ENCODE peak calls at places on chromosomes 2 and 18, in eight cellular contexts. O is HL-60; N is uterus; D is right cardiac atrium; M is fibroblast of lung; W is psoas muscle; Z is CD8-positive, alpha-beta T cell; V is cardiac muscle cell. G is an unnamed sample.

GRCh38 chr18:50749945-50750344 is 69.9 kb downstream of the MRO start:
- DNase-seq in O (no peak), N (no peak), D (no peak), M (no peak), W (no peak), Z (no peak), V (no peak), G (no peak)

GRCh38 chr2:2083113-2083757 is 247.8 kb downstream of the MYT1L start:
- DNase-seq in O (no peak), N (no peak), D (no peak), M (no peak), W (no peak), Z (no peak), V (no peak), G (no peak)

GRCh38 chr2:152542995-152543481 is 174.2 kb downstream of the PRPF40A start:
- DNase-seq in O (no peak), N (peak), D (no peak), M (peak), W (no peak), Z (no peak), V (no peak), G (peak)

GRCh38 chr2:59276033-59276432 is 1034.9 kb upstream of the FANCL start:
- DNase-seq in O (no peak), N (no peak), D (no peak), M (no peak), W (no peak), Z (no peak), V (no peak), G (no peak)

GRCh38 chr2:105576440-105577241 is 168.1 kb upstream of the NCK2 start:
- DNase-seq in O (peak), N (no peak), D (peak), M (peak), W (no peak), Z (no peak), V (peak), G (no peak)

GRCh38 chr2:99255491-99256318 is at the start of gene LYG2:
- DNase-seq in O (peak), N (no peak), D (no peak), M (no peak), W (no peak), Z (no peak), V (no peak), G (no peak)

GRCh38 chr2:24489942-24490673 is 946 bp upstream of the NCOA1 start:
- DNase-seq in O (no peak), N (peak), D (peak), M (peak), W (no peak), Z (no peak), V (peak), G (no peak)

GRCh38 chr2:144510206-144510991 is 9.5 kb downstream of the ZEB2 start:
- DNase-seq in O (no peak), N (no peak), D (peak), M (peak), W (no peak), Z (peak), V (peak), G (peak)

GRCh38 chr2:166494140-166494544 is at the start of gene SCN7A:
- DNase-seq in O (no peak), N (peak), D (peak), M (peak), W (peak), Z (no peak), V (peak), G (no peak)

GRCh38 chr2:191265311-191266170 is 20.3 kb downstream of the MYO1B start:
- DNase-seq in O (no peak), N (peak), D (peak), M (peak), W (no peak), Z (no peak), V (no peak), G (no peak)

GRCh38 chr2:23133196-23133595 is 251.8 kb upstream of the KLHL29 start:
- DNase-seq in O (no peak), N (no peak), D (no peak), M (no peak), W (no peak), Z (no peak), V (no peak), G (no peak)

GRCh38 chr2:39780825-39781600 is 2.0 kb upstream of the THUMPD2 start:
- DNase-seq in O (peak), N (peak), D (peak), M (no peak), W (no peak), Z (no peak), V (no peak), G (no peak)

GRCh38 chr2:59585657-59586056 is 967.8 kb downstream of the BCL11A start:
- DNase-seq in O (no peak), N (no peak), D (no peak), M (no peak), W (no peak), Z (no peak), V (peak), G (no peak)

GRCh38 chr2:241741016-241741415 is 6.6 kb downstream of the D2HGDH start:
- DNase-seq in O (peak), N (no peak), D (peak), M (no peak), W (no peak), Z (peak), V (no peak), G (no peak)

GRCh38 chr2:49490710-49491109 is 336.4 kb upstream of the FSHR start:
- DNase-seq in O (peak), N (no peak), D (peak), M (no peak), W (no peak), Z (no peak), V (peak), G (no peak)

GRCh38 chr2:190535586-190535985 is 1.1 kb upstream of the NEMP2 start:
- DNase-seq in O (no peak), N (no peak), D (no peak), M (no peak), W (no peak), Z (no peak), V (no peak), G (no peak)

GRCh38 chr2:109448946-109449788 is 164.6 kb downstream of the SEPTIN10 start:
- DNase-seq in O (peak), N (no peak), D (peak), M (no peak), W (peak), Z (no peak), V (no peak), G (no peak)

GRCh38 chr2:209614630-209615369 is 156.8 kb upstream of the UNC80 start:
- DNase-seq in O (no peak), N (no peak), D (no peak), M (no peak), W (no peak), Z (no peak), V (peak), G (no peak)

GRCh38 chr2:196000551-196000950 is 68.1 kb downstream of the DNAH7 start:
- DNase-seq in O (no peak), N (no peak), D (no peak), M (no peak), W (no peak), Z (no peak), V (no peak), G (no peak)

GRCh38 chr2:148887349-148888002 is 12.4 kb downstream of the KIF5C start:
- DNase-seq in O (no peak), N (no peak), D (no peak), M (no peak), W (no peak), Z (no peak), V (no peak), G (no peak)

GRCh38 chr2:229921101-229921891 is 513 bp downstream of the TRIP12 start:
- DNase-seq in O (peak), N (peak), D (peak), M (peak), W (peak), Z (peak), V (peak), G (peak)

GRCh38 chr2:40317047-40317446 is 134.8 kb downstream of the SLC8A1 start:
- DNase-seq in O (no peak), N (no peak), D (no peak), M (peak), W (no peak), Z (no peak), V (no peak), G (no peak)

GRCh38 chr18:24586662-24587360 is 126.4 kb downstream of the HRH4 start:
- DNase-seq in O (no peak), N (no peak), D (no peak), M (no peak), W (no peak), Z (no peak), V (no peak), G (no peak)

GRCh38 chr2:109466674-109467575 is 146.8 kb downstream of the SEPTIN10 start:
- DNase-seq in O (no peak), N (no peak), D (peak), M (peak), W (no peak), Z (no peak), V (no peak), G (no peak)

GRCh38 chr2:216925632-216926366 is 65.9 kb upstream of the TNP1 start:
- DNase-seq in O (no peak), N (no peak), D (no peak), M (no peak), W (no peak), Z (no peak), V (no peak), G (no peak)

GRCh38 chr2:181131584-181131983 is 151.2 kb downstream of the UBE2E3 start:
- DNase-seq in O (no peak), N (no peak), D (no peak), M (no peak), W (no peak), Z (no peak), V (no peak), G (no peak)

GRCh38 chr2:70089220-70089945 is 2.1 kb downstream of the PCBP1 start:
- DNase-seq in O (peak), N (no peak), D (no peak), M (no peak), W (peak), Z (no peak), V (peak), G (no peak)

GRCh38 chr2:133421516-133422324 is 146.5 kb downstream of the NCKAP5 start:
- DNase-seq in O (no peak), N (no peak), D (no peak), M (peak), W (no peak), Z (no peak), V (peak), G (no peak)

GRCh38 chr2:44189104-44189503 is 20.4 kb downstream of the PPM1B start:
- DNase-seq in O (no peak), N (no peak), D (no peak), M (no peak), W (no peak), Z (no peak), V (no peak), G (no peak)

GRCh38 chr18:58892536-58892935 is 27.9 kb downstream of the ZNF532 start:
- DNase-seq in O (no peak), N (no peak), D (no peak), M (no peak), W (no peak), Z (no peak), V (no peak), G (peak)
- H3K27ac ChIP-seq in O (no peak), N (peak), D (no peak), M (peak), W (peak), Z (no peak), V (no peak), G (peak)

DNA sequence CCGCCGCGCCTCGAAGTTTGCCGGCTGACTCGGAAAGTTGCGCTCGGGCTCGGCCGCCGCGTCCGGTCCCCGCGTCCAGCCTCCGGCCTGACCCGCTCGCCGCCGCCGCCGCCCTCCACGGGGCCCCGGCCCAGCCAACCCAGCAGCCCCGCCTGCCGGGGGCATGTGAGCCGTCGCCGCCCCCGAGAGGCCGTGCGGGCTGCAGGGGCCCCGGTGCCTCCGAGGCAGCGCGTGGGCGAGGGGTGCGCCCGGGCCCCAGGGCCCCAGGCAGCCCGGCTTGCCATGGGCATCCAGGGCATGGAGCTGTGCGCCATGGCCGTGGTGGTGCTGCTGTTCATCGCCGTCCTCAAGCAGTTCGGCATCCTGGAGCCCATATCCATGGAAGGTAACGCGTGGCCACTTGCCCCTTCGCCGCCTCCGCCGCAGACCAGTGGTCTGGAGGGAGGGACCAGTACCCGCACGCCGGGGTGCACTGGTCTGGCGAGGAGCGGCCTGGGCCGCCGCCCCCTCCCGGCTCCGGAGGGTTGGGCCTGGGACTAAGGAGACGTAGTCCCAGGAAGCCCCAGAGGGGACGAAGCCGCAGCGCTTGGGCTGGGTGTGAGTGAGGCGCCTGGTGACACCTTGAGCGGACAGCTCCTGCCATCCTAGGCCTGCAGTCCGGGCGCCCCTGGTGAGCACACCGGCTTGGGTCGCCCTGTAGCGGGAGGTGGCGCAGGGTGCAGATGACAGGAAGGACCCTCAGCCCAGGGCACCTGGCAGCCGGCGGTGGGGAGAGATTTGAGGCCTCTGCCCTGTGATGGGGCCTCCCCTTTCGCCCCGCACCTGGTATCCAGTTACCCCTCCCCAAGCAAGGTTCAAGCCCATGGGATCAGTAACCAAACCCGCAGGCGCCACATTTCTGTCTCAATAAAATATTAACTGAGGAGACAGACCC is 49.9 kb downstream of the KCNIP3 start:
- DNase-seq in O (no peak), N (peak), D (peak), M (peak), W (peak), Z (no peak), V (peak), G (no peak)
- H3K27ac ChIP-seq in O (no peak), N (peak), D (no peak), M (no peak), W (no peak), Z (no peak), V (no peak), G (no peak)

DNA sequence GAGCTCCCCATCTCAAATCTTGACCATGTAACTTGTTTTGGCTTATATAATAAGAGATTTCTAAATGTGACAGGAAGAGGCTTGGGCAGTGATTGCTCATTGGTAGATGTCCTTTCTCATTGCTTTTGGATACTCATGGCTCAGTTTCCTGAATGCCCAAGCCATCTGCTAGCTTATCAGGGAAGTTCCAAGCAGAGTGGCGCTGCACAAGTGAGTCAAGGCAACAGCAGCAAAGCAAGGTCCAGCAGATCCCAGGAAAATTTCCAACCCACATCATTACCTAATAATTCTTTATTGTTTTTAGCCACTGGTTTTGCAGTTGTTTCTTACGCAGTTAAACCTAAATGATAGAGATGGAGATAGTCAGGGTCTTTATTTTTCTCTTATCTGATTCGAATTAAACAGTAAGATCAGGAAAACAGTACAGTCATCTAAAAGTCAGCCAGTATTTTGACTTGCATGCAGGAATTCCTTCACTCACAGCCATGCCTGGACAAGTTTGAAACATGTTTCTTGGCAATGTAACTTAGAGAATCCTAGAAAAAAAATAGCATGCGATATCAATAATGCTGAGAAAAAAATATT is 349.7 kb upstream of the TMEFF2 start:
- DNase-seq in O (no peak), N (no peak), D (peak), M (peak), W (no peak), Z (no peak), V (peak), G (no peak)
- H3K27ac ChIP-seq in O (no peak), N (no peak), D (no peak), M (no peak), W (no peak), Z (no peak), V (no peak), G (no peak)

GRCh38 chr2:42973771-42974170 is 181.4 kb upstream of the HAAO start:
- DNase-seq in O (no peak), N (peak), D (no peak), M (no peak), W (no peak), Z (no peak), V (peak), G (no peak)
- H3K27ac ChIP-seq in O (no peak), N (peak), D (no peak), M (peak), W (no peak), Z (no peak), V (no peak), G (no peak)

GRCh38 chr2:26456701-26457224 is 21.2 kb downstream of the OTOF start:
- DNase-seq in O (peak), N (no peak), D (no peak), M (no peak), W (no peak), Z (no peak), V (no peak), G (no peak)
- H3K27ac ChIP-seq in O (peak), N (no peak), D (no peak), M (no peak), W (no peak), Z (no peak), V (no peak), G (no peak)

DNA sequence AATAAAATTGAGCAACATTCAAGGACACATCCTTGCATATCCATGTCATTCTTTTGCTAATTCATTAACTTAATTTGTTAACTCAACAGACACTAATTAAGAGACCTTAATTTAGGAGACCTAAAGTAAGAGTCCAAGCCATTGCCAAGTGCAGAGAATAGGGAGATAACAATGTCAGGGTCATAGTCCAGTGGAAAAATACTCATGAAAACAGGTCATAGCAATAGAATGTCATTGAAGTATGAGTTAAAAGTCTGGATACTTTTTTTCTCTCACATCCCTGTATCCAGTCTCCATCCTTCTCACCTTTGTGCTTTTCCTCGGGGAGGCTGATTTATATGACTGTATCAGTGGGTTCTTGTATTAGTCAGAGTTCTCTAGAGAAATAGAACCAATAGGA is 26.6 kb upstream of the DPP4 start:
- DNase-seq in O (no peak), N (no peak), D (no peak), M (no peak), W (no peak), Z (no peak), V (no peak), G (no peak)
- H3K27ac ChIP-seq in O (no peak), N (no peak), D (no peak), M (no peak), W (no peak), Z (no peak), V (no peak), G (no peak)

GRCh38 chr2:20449501-20450200 is 2.8 kb downstream of the RHOB start:
- DNase-seq in O (no peak), N (peak), D (no peak), M (peak), W (peak), Z (no peak), V (no peak), G (no peak)
- H3K27ac ChIP-seq in O (no peak), N (peak), D (peak), M (peak), W (peak), Z (no peak), V (no peak), G (peak)